ENCODE peak calls at places on chromosomes 16 and 17, in six cellular contexts. Z is stimulated activated CD8-positive, alpha-beta memory T cell treated with anti-CD3 and anti-CD28 coated beads, Interleukin-7, amount 100 ng/mL, for 24 hours; N is OCI-LY7; H is activated T-cell treated with anti-CD3 and anti-CD28 coated beads for 1 hour; W is SW480; C is HTR-8/SVneo. A is an unnamed sample.

GRCh38 chr17:27244481-27245223 is 49.3 kb upstream of the WSB1 start:
- DNase-seq in Z (no peak), N (no peak), H (no peak), W (peak), C (peak), A (no peak)

GRCh38 chr16:2085669-2086068 is 37.9 kb downstream of the TSC2 start:
- DNase-seq in Z (no peak), N (no peak), H (no peak), W (no peak), C (no peak), A (no peak)

GRCh38 chr17:35812456-35812855 is 3.2 kb downstream of the TAF15 start:
- DNase-seq in Z (no peak), N (no peak), H (no peak), W (no peak), C (no peak), A (no peak)

GRCh38 chr16:425740-426114 is 278 bp downstream of the RAB11FIP3 start:
- DNase-seq in Z (no peak), N (no peak), H (no peak), W (peak), C (no peak), A (no peak)

GRCh38 chr16:27238016-27238587 is 30.5 kb downstream of the NSMCE1 start:
- DNase-seq in Z (peak), N (peak), H (no peak), W (no peak), C (no peak), A (no peak)

GRCh38 chr16:75593825-75594820 is 27.9 kb downstream of the GABARAPL2 start:
- DNase-seq in Z (no peak), N (peak), H (no peak), W (no peak), C (no peak), A (peak)

GRCh38 chr17:6137716-6138502 is 67.7 kb downstream of the WSCD1 start:
- DNase-seq in Z (no peak), N (no peak), H (no peak), W (no peak), C (no peak), A (no peak)

GRCh38 chr16:66842765-66843164 is 1.4 kb upstream of the CA7 start:
- DNase-seq in Z (no peak), N (no peak), H (no peak), W (no peak), C (no peak), A (no peak)

GRCh38 chr17:61007980-61008379 is 330.3 kb downstream of the BCAS3 start:
- DNase-seq in Z (no peak), N (no peak), H (no peak), W (no peak), C (no peak), A (no peak)

GRCh38 chr16:50434872-50435478 is 66.2 kb upstream of the BRD7 start:
- DNase-seq in Z (no peak), N (no peak), H (no peak), W (no peak), C (no peak), A (no peak)

GRCh38 chr17:41665566-41666335 is 22.9 kb upstream of the EIF1 start:
- DNase-seq in Z (peak), N (peak), H (peak), W (peak), C (peak), A (peak)

GRCh38 chr17:80636356-80637285 is 92.0 kb downstream of the RPTOR start:
- DNase-seq in Z (no peak), N (no peak), H (no peak), W (no peak), C (no peak), A (no peak)

GRCh38 chr16:80972611-80973010 is 34.1 kb downstream of the CMC2 start:
- DNase-seq in Z (no peak), N (no peak), H (no peak), W (no peak), C (no peak), A (no peak)

GRCh38 chr16:25493136-25493811 is 198.5 kb upstream of the HS3ST4 start:
- DNase-seq in Z (no peak), N (no peak), H (no peak), W (peak), C (no peak), A (no peak)

GRCh38 chr16:53291757-53292392 is 142.4 kb upstream of the RBL2 start:
- DNase-seq in Z (no peak), N (no peak), H (no peak), W (no peak), C (no peak), A (no peak)

GRCh38 chr16:84595052-84595481 is 22.8 kb downstream of the COTL1 start:
- DNase-seq in Z (no peak), N (peak), H (no peak), W (no peak), C (no peak), A (no peak)

GRCh38 chr17:28948873-28949184 is 2.5 kb downstream of the PHF12 start:
- DNase-seq in Z (no peak), N (no peak), H (no peak), W (peak), C (no peak), A (no peak)

GRCh38 chr17:50352693-50353599 is 7.0 kb downstream of the XYLT2 start:
- DNase-seq in Z (no peak), N (no peak), H (no peak), W (no peak), C (no peak), A (no peak)

GRCh38 chr16:31528726-31529397 is 1.2 kb downstream of the AHSP start:
- DNase-seq in Z (no peak), N (no peak), H (no peak), W (no peak), C (no peak), A (peak)

GRCh38 chr16:747978-748746 is 7.4 kb upstream of the CIAO3 start:
- DNase-seq in Z (no peak), N (no peak), H (no peak), W (no peak), C (no peak), A (no peak)

GRCh38 chr16:29696881-29697331 is 17.9 kb downstream of the QPRT start:
- DNase-seq in Z (no peak), N (no peak), H (no peak), W (no peak), C (no peak), A (no peak)

GRCh38 chr17:72466606-72467005 is 345.8 kb downstream of the SOX9 start:
- DNase-seq in Z (no peak), N (no peak), H (no peak), W (no peak), C (no peak), A (no peak)

GRCh38 chr16:62370445-62370844 is 334.2 kb upstream of the CDH8 start:
- DNase-seq in Z (no peak), N (no peak), H (no peak), W (no peak), C (no peak), A (no peak)

GRCh38 chr17:66399441-66399840 is 97.0 kb downstream of the PRKCA start:
- DNase-seq in Z (no peak), N (no peak), H (no peak), W (no peak), C (no peak), A (no peak)

GRCh38 chr17:9987779-9988585 is 82.9 kb upstream of the RCVRN start:
- DNase-seq in Z (no peak), N (peak), H (peak), W (peak), C (peak), A (no peak)

GRCh38 chr17:40615295-40615988 is 32.2 kb downstream of the SMARCE1 start:
- DNase-seq in Z (no peak), N (peak), H (no peak), W (peak), C (peak), A (peak)

GRCh38 chr16:88611220-88611821 is 27.1 kb upstream of the IL17C start:
- DNase-seq in Z (no peak), N (no peak), H (no peak), W (no peak), C (no peak), A (peak)

GRCh38 chr17:58005728-58006562 is 1.1 kb downstream of the SRSF1 start:
- DNase-seq in Z (no peak), N (no peak), H (no peak), W (no peak), C (no peak), A (no peak)

GRCh38 chr16:88883117-88883895 is 16.8 kb upstream of the PABPN1L start:
- DNase-seq in Z (no peak), N (no peak), H (no peak), W (peak), C (no peak), A (no peak)